ENCODE peak calls at places on chromosomes 1 and 21, in seven cellular contexts. A is GM04504, K is NCI-H345, E is GOT3, L is germinal center, Q is transverse colon, T is endodermal cell. G is an unnamed sample.

GRCh38 chr1:147567594-147568381 is 26.5 kb downstream of the BCL9 start:
- DNase-seq in A (no peak), K (no peak), E (no peak), L (no peak), Q (peak), T (peak), G (no peak)

GRCh38 chr1:219480011-219480410 is 132.9 kb downstream of the ZC3H11B start:
- DNase-seq in A (no peak), K (no peak), E (no peak), L (no peak), Q (no peak), T (no peak), G (no peak)

GRCh38 chr21:45180289-45180599 is 105.9 kb downstream of the ADARB1 start:
- DNase-seq in A (no peak), K (no peak), E (no peak), L (no peak), Q (no peak), T (peak), G (no peak)

GRCh38 chr1:192445849-192446489 is 129.2 kb downstream of the RGS21 start:
- DNase-seq in A (peak), K (peak), E (no peak), L (no peak), Q (peak), T (peak), G (peak)

GRCh38 chr1:33396188-33397124 is 34.4 kb downstream of the PHC2 start:
- DNase-seq in A (no peak), K (no peak), E (no peak), L (no peak), Q (no peak), T (no peak), G (no peak)

GRCh38 chr1:67376381-67376780 is 53.8 kb downstream of the SERBP1 start:
- DNase-seq in A (no peak), K (no peak), E (no peak), L (no peak), Q (no peak), T (no peak), G (no peak)

GRCh38 chr1:19442150-19443096 is 42.9 kb downstream of the CAPZB start:
- DNase-seq in A (no peak), K (no peak), E (no peak), L (no peak), Q (no peak), T (no peak), G (no peak)

GRCh38 chr1:228156518-228156875 is 6.8 kb downstream of the GJC2 start:
- DNase-seq in A (no peak), K (no peak), E (no peak), L (no peak), Q (no peak), T (no peak), G (no peak)

GRCh38 chr21:30348506-30348905 is at the start of gene KRTAP23-1:
- DNase-seq in A (no peak), K (no peak), E (no peak), L (no peak), Q (no peak), T (no peak), G (no peak)

GRCh38 chr1:111488669-111489068 is 14.8 kb downstream of the ADORA3 start:
- DNase-seq in A (no peak), K (no peak), E (no peak), L (no peak), Q (no peak), T (no peak), G (no peak)

GRCh38 chr1:21451981-21452411 is 12.1 kb downstream of the NBPF3 start:
- DNase-seq in A (peak), K (no peak), E (no peak), L (no peak), Q (no peak), T (no peak), G (no peak)

GRCh38 chr1:180646093-180646492 is 14.3 kb downstream of the XPR1 start:
- DNase-seq in A (no peak), K (no peak), E (no peak), L (no peak), Q (no peak), T (no peak), G (no peak)

GRCh38 chr1:40877681-40878080 is 15.5 kb upstream of the CITED4 start:
- DNase-seq in A (peak), K (no peak), E (peak), L (no peak), Q (peak), T (peak), G (no peak)

G was measured in stimulated activated effector memory CD8-positive, alpha-beta T cell treated with anti-CD3 and anti-CD28 coated beads, Interleukin-12 subunit alpha, Interleukin-12 subunit beta, amount 100 ng/mL, for 72 hours.